ENCODE peak calls at places on chromosome 16, in seven cellular contexts. A is IMR-90, F is HepG2, V is GM12878, O is A549, X is K562, W is H1. L is an unnamed sample.

GRCh38 chr16:75251280-75252048 is at the start of gene BCAR1:
- DNase-seq in A (peak), F (peak), V (no peak), O (peak), X (peak), W (peak), L (peak)

GRCh38 chr16:49499018-49499785 is 125.6 kb downstream of the C16orf78 start:
- DNase-seq in A (no peak), F (no peak), V (no peak), O (no peak), X (no peak), W (no peak), L (no peak)

GRCh38 chr16:70482624-70483023 is 28.2 kb downstream of the FCSK start:
- DNase-seq in A (peak), F (no peak), V (no peak), O (no peak), X (no peak), W (no peak), L (no peak)

GRCh38 chr16:81713295-81713772 is 65.8 kb upstream of the PLCG2 start:
- DNase-seq in A (no peak), F (no peak), V (no peak), O (no peak), X (peak), W (no peak), L (no peak)

GRCh38 chr16:4944333-4945281 is 7.7 kb upstream of the PPL start:
- DNase-seq in A (peak), F (peak), V (no peak), O (peak), X (peak), W (no peak), L (peak)

GRCh38 chr16:72827907-72828306 is 220.0 kb downstream of the ZFHX3 start:
- DNase-seq in A (peak), F (no peak), V (no peak), O (no peak), X (no peak), W (no peak), L (no peak)

GRCh38 chr16:89452925-89453324 is 37.4 kb downstream of the ANKRD11 start:
- DNase-seq in A (no peak), F (no peak), V (no peak), O (no peak), X (no peak), W (no peak), L (no peak)

GRCh38 chr16:73057369-73058210 is 9.7 kb upstream of the ZFHX3 start:
- DNase-seq in A (no peak), F (no peak), V (no peak), O (no peak), X (peak), W (no peak), L (peak)

GRCh38 chr16:89909777-89910716 is 8.6 kb upstream of the MC1R start:
- DNase-seq in A (peak), F (peak), V (no peak), O (peak), X (peak), W (no peak), L (peak)

GRCh38 chr16:50160495-50161164 is 7.5 kb downstream of the TENT4B start:
- DNase-seq in A (peak), F (no peak), V (no peak), O (no peak), X (peak), W (no peak), L (no peak)

GRCh38 chr16:29806096-29806579 is at the start of gene MAZ:
- DNase-seq in A (peak), F (no peak), V (no peak), O (no peak), X (peak), W (no peak), L (peak)

GRCh38 chr16:66539628-66540469 is 10.1 kb downstream of the TK2 start:
- DNase-seq in A (no peak), F (no peak), V (no peak), O (no peak), X (no peak), W (no peak), L (no peak)

GRCh38 chr16:1152651-1153259 is at the start of gene CACNA1H:
- DNase-seq in A (no peak), F (no peak), V (no peak), O (peak), X (peak), W (no peak), L (peak)

GRCh38 chr16:68756250-68757051 is 19.4 kb downstream of the CDH1 start:
- DNase-seq in A (no peak), F (no peak), V (peak), O (no peak), X (no peak), W (no peak), L (no peak)

GRCh38 chr16:79272141-79272577 is 328.4 kb downstream of the MAF start:
- DNase-seq in A (no peak), F (no peak), V (no peak), O (no peak), X (peak), W (no peak), L (no peak)

GRCh38 chr16:53183442-53183841 is 128.7 kb downstream of the CHD9 start:
- DNase-seq in A (peak), F (peak), V (no peak), O (no peak), X (no peak), W (no peak), L (no peak)

GRCh38 chr16:8958344-8958808 is 5.3 kb downstream of the USP7 start:
- DNase-seq in A (peak), F (no peak), V (no peak), O (no peak), X (peak), W (no peak), L (peak)

GRCh38 chr16:85321856-85322271 is 209.6 kb upstream of the CIBAR2 start:
- DNase-seq in A (peak), F (no peak), V (no peak), O (no peak), X (peak), W (no peak), L (peak)

GRCh38 chr16:87185983-87186382 is 131.2 kb downstream of the C16orf95 start:
- DNase-seq in A (no peak), F (no peak), V (no peak), O (no peak), X (no peak), W (no peak), L (no peak)

GRCh38 chr16:86497551-86498021 is 12.7 kb upstream of the FOXF1 start:
- DNase-seq in A (no peak), F (no peak), V (no peak), O (no peak), X (no peak), W (no peak), L (no peak)

GRCh38 chr16:23257682-23258081 is 44.4 kb upstream of the SCNN1B start:
- DNase-seq in A (no peak), F (no peak), V (no peak), O (no peak), X (no peak), W (no peak), L (no peak)

DNA sequence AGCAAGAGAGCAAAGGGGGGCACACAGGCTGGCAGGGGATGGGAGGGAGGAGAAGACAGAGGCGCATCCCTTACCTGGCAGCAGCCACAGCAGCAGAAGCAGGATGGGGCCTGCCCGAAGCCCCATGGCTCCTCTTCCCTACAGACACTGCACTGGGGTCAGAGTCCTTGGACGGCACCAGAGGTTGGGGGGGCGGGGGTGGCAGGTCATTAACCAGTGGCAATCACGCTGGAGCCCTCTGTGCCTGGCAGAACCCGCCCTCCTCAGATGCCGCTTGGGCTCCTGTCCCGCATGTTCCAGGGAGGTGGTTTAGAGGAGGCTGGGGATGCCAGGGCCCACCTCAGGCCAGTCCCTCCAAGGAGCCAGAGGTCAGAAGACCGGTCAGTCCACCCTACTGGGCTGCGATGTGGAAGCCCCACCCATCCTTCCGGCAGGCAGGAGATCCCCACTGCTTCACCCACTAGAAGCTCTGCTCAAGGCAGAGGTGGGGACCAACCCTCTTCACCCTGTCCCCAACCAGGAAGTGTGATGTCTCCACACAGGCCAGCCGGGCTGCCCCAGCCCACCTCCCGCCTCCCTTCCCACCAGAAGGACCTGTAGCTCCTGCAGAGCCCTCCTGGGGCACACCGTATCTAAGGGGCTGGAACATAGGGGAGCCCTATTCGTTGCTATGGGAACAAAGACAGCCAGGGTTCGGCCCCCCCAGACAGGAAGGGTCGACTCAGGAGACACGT is 11.7 kb downstream of the ZG16B start:
- DNase-seq in A (no peak), F (no peak), V (no peak), O (no peak), X (no peak), W (no peak), L (no peak)
- H3K4me3 ChIP-seq in A (no peak), F (no peak), V (peak), O (no peak), X (peak), W (no peak), L (no peak)

GRCh38 chr16:54285414-54286066 is 1.0 kb downstream of the IRX3 start:
- DNase-seq in A (no peak), F (peak), V (no peak), O (no peak), X (no peak), W (no peak), L (peak)
- TF ChIP-seq RFX5 in A (no peak), F (no peak), V (no peak), O (no peak), X (no peak), W (no peak), L (no peak)

DNA sequence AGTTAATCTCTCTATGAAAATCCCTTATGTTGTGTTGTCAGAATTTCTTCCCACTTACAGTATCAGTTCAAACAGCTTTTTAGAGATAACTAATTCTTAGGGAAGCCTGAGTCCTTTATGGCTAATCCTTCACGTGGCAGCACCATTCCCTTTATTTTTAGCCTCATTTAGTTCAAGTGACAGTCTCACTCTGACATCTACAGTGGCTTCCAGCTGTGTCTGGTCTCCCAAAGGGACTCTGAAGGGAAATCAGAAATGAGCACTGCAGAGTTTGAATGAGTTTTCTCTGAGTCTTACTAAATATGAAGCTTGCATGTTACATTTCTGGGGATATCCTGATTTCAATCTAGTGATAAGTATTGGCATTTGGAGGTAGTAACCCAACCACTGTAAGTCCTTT is 1104.1 kb downstream of the CDH11 start:
- DNase-seq in A (no peak), F (no peak), V (no peak), O (no peak), X (no peak), W (no peak), L (no peak)
- H3K4me3 ChIP-seq in A (no peak), F (no peak), V (no peak), O (no peak), X (no peak), W (no peak), L (no peak)

DNA sequence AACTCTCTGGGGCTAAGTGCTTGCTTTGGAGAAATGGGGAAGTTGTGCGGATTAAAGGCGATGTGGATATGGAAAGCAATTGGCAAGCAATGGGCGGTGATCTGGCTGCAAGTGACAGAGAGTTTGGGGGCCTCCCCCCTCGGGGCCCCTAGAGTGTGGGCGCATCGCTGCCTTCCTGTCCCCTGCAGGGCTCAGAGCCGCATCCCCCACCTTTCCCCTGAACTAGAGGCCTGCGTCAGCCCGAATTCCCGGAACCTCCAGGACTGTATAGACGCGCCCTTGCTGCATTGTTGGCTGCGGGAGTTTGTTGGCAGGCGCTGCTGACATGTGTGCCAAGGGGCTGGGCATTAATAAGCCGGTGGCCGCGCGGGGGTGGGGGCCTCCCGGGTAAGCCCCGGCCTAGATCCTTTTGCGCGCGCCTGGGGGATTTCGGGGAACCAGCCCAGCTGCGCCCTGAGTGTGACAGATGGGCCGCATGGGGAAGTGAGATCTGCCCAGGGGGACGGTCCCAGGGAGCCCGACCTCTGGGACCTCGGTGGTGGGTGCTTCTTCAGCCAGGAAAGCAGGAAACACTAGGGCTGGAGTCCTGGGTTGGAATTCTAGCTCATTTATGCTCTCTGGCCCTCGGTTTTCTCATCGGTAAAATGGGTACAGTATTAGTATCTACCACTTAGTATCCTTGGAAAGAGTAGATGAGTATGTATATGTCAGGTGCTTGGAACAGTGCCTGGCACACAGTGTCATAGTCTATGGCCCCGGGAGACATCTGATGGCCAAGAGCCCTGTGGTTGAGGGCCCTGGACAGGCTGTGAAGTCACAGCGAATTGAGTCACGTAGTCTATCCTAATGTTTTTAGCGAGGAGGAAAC is 1.0 kb downstream of the EEF2K start:
- DNase-seq in A (peak), F (no peak), V (peak), O (peak), X (peak), W (no peak), L (peak)
- TF ChIP-seq RFX5 in A (no peak), F (no peak), V (no peak), O (no peak), X (no peak), W (no peak), L (no peak)

GRCh38 chr16:31134091-31134571 is 1.4 kb downstream of the PRSS8 start:
- DNase-seq in A (peak), F (no peak), V (no peak), O (no peak), X (peak), W (no peak), L (no peak)
- H3K4me3 ChIP-seq in A (no peak), F (no peak), V (no peak), O (no peak), X (no peak), W (peak), L (no peak)

GRCh38 chr16:3518292-3518982 is 17.6 kb downstream of the CLUAP1 start:
- DNase-seq in A (no peak), F (no peak), V (no peak), O (no peak), X (no peak), W (no peak), L (no peak)

GRCh38 chr16:3519581-3519980 is 18.8 kb downstream of the CLUAP1 start:
- DNase-seq in A (no peak), F (no peak), V (no peak), O (peak), X (no peak), W (no peak), L (no peak)

GRCh38 chr16:3518983-3519343 is 18.2 kb downstream of the CLUAP1 start:
- DNase-seq in A (no peak), F (no peak), V (no peak), O (no peak), X (no peak), W (no peak), L (no peak)

GRCh38 chr16:3520861-3521260 is 20.1 kb downstream of the CLUAP1 start:
- DNase-seq in A (no peak), F (no peak), V (no peak), O (no peak), X (no peak), W (no peak), L (no peak)

DNA sequence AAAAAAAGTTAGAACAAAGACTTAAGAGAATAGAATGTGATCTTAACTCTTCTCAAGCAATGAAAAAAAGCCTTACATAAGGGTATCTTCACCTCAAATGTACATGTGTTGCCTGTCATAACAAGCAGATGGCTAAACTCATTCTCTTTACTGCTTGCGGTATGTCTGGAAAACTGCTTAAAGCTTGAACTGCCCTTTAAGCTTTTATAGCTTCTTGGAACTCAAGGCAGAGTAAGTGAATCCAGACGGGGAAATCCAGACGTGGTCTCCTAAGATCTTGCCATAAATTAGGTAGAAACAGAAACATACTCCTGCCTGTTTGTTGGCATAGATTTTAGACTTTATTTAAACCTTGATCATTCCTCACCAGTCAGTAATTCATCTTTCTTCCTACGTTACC is 19.6 kb downstream of the CLUAP1 start:
- DNase-seq in A (peak), F (no peak), V (no peak), O (no peak), X (no peak), W (no peak), L (no peak)
- TF ChIP-seq RFX5 in A (no peak), F (no peak), V (no peak), O (no peak), X (no peak), W (no peak), L (no peak)

DNA sequence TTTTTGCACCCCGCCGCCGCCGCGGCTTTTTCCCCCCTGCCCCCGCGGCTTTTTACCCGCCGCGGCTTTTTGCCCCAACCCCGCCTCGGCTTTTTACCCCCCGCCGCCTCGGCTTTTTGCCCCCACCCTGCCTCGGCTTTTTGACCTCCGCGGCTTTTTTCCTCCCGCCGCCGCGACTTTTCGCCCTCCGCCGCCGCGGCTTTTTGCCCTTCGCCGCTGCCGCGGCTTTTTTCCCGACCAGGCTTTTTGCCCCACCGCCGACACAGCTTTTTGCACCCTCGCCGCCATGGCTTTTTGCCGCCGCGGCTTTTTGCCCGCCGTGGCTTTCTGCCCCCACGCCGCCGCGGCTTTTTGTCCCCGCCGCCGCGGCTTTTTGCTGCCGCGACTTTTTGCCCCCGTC is 137.0 kb upstream of the TP53TG3D start:
- DNase-seq in A (no peak), F (no peak), V (no peak), O (no peak), X (peak), W (no peak), L (no peak)
- H3K4me3 ChIP-seq in A (peak), F (peak), V (no peak), O (peak), X (peak), W (no peak), L (peak)

DNA sequence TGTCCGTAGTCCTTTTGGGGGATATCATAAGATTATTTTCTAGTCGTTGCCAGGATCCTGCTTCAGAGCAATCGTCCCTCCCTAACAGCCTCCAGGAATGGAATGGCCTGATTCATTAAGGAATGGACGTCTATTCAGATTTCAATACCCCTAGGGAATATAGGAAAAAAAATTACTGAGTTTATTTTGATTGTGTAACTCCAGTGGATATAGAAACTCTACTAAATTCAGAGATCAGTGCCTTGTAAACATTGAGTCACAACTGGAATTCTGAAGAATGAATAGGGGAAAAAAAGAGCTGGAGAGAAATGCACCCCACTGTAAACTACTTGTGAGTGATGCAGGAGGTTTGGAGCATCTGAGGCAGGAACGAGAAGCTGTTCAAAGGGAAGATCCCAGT is 1171.5 kb upstream of the GOT2 start:
- DNase-seq in A (no peak), F (no peak), V (no peak), O (peak), X (no peak), W (no peak), L (no peak)
- TF ChIP-seq RFX5 in A (no peak), F (no peak), V (no peak), O (no peak), X (no peak), W (no peak), L (no peak)

L was measured in SK-N-SH.